ENCODE peak calls at places on chromosomes 7 and 10, in four cellular contexts. One of them, this sample, is unnamed.

GRCh38 chr7:44278451-44279161 is 46.8 kb downstream of the CAMK2B start:
- DNase-seq in anterior cingulate cortex: no peak
- DNase-seq in AG04450: peak
- DNase-seq in CD8-positive, alpha-beta T cell: no peak
- DNase-seq in this sample: no peak

GRCh38 chr7:23333671-23334246 is 34.6 kb downstream of the MALSU1 start:
- DNase-seq in CD8-positive, alpha-beta T cell: no peak
- DNase-seq in AG04450: peak
- DNase-seq in anterior cingulate cortex: no peak
- DNase-seq in this sample: no peak

GRCh38 chr10:33612551-33612950 is 278.1 kb upstream of the NRP1 start:
- DNase-seq in AG04450: peak
- DNase-seq in CD8-positive, alpha-beta T cell: no peak
- DNase-seq in anterior cingulate cortex: no peak
- DNase-seq in this sample: no peak

GRCh38 chr7:131808736-131809135 is 252.3 kb upstream of the PODXL start:
- DNase-seq in AG04450: no peak
- DNase-seq in CD8-positive, alpha-beta T cell: no peak
- DNase-seq in anterior cingulate cortex: no peak
- DNase-seq in this sample: no peak

GRCh38 chr7:6392712-6393666 is 54.8 kb downstream of the DAGLB start:
- DNase-seq in CD8-positive, alpha-beta T cell: no peak
- DNase-seq in AG04450: no peak
- DNase-seq in anterior cingulate cortex: no peak
- DNase-seq in this sample: peak

GRCh38 chr7:103446046-103446520 is at the start of gene SLC26A5:
- DNase-seq in anterior cingulate cortex: no peak
- DNase-seq in CD8-positive, alpha-beta T cell: no peak
- DNase-seq in AG04450: no peak
- DNase-seq in this sample: peak

GRCh38 chr7:135748770-135749169 is at the start of gene FAM180A:
- DNase-seq in anterior cingulate cortex: no peak
- DNase-seq in CD8-positive, alpha-beta T cell: no peak
- DNase-seq in AG04450: peak
- DNase-seq in this sample: no peak

GRCh38 chr10:133131053-133131452 is 29.0 kb upstream of the KNDC1 start:
- DNase-seq in CD8-positive, alpha-beta T cell: no peak
- DNase-seq in AG04450: no peak
- DNase-seq in anterior cingulate cortex: no peak
- DNase-seq in this sample: no peak

GRCh38 chr10:12431453-12432101 is 82.2 kb downstream of the CAMK1D start:
- DNase-seq in AG04450: no peak
- DNase-seq in CD8-positive, alpha-beta T cell: no peak
- DNase-seq in anterior cingulate cortex: no peak
- DNase-seq in this sample: no peak

GRCh38 chr10:28926932-28927331 is 249.6 kb downstream of the BAMBI start:
- DNase-seq in anterior cingulate cortex: no peak
- DNase-seq in CD8-positive, alpha-beta T cell: no peak
- DNase-seq in AG04450: no peak
- DNase-seq in this sample: no peak

GRCh38 chr10:106557951-106558733 is 606.4 kb downstream of the SORCS1 start:
- DNase-seq in anterior cingulate cortex: no peak
- DNase-seq in AG04450: no peak
- DNase-seq in CD8-positive, alpha-beta T cell: no peak
- DNase-seq in this sample: no peak

GRCh38 chr7:142450206-142450605 is 192.3 kb upstream of the PRSS58 start:
- DNase-seq in anterior cingulate cortex: no peak
- DNase-seq in AG04450: no peak
- DNase-seq in CD8-positive, alpha-beta T cell: no peak
- DNase-seq in this sample: no peak

GRCh38 chr7:69862413-69863064 is 264.3 kb downstream of the AUTS2 start:
- DNase-seq in AG04450: no peak
- DNase-seq in anterior cingulate cortex: no peak
- DNase-seq in CD8-positive, alpha-beta T cell: no peak
- DNase-seq in this sample: no peak

GRCh38 chr7:80136276-80137045 is 1.8 kb downstream of the GNAI1 start:
- DNase-seq in anterior cingulate cortex: no peak
- DNase-seq in CD8-positive, alpha-beta T cell: no peak
- DNase-seq in AG04450: no peak
- DNase-seq in this sample: peak

GRCh38 chr7:137880432-137880831 is 33.7 kb upstream of the DGKI start:
- DNase-seq in AG04450: no peak
- DNase-seq in anterior cingulate cortex: no peak
- DNase-seq in CD8-positive, alpha-beta T cell: no peak
- DNase-seq in this sample: no peak

GRCh38 chr10:106355450-106355849 is 809.1 kb downstream of the SORCS1 start:
- DNase-seq in anterior cingulate cortex: no peak
- DNase-seq in AG04450: no peak
- DNase-seq in CD8-positive, alpha-beta T cell: no peak
- DNase-seq in this sample: no peak

GRCh38 chr10:74977913-74978847 is 133.3 kb upstream of the SAMD8 start:
- DNase-seq in anterior cingulate cortex: no peak
- DNase-seq in AG04450: no peak
- DNase-seq in CD8-positive, alpha-beta T cell: no peak
- DNase-seq in this sample: no peak

GRCh38 chr7:4776160-4776623 is 769 bp downstream of the AP5Z1 start:
- DNase-seq in AG04450: no peak
- DNase-seq in CD8-positive, alpha-beta T cell: no peak
- DNase-seq in anterior cingulate cortex: no peak
- DNase-seq in this sample: no peak

GRCh38 chr7:39659356-39660013 is 36.1 kb downstream of the RALA start:
- DNase-seq in anterior cingulate cortex: no peak
- DNase-seq in CD8-positive, alpha-beta T cell: no peak
- DNase-seq in AG04450: no peak
- DNase-seq in this sample: no peak

GRCh38 chr7:36749282-36749960 is 25.1 kb upstream of the AOAH start:
- DNase-seq in anterior cingulate cortex: no peak
- DNase-seq in CD8-positive, alpha-beta T cell: no peak
- DNase-seq in AG04450: no peak
- DNase-seq in this sample: no peak

GRCh38 chr10:112376578-112376855 is 2.6 kb downstream of the ACSL5 start:
- DNase-seq in anterior cingulate cortex: no peak
- DNase-seq in CD8-positive, alpha-beta T cell: no peak
- DNase-seq in AG04450: no peak
- DNase-seq in this sample: no peak

GRCh38 chr7:9204571-9204970 is 771.2 kb downstream of the NXPH1 start:
- DNase-seq in CD8-positive, alpha-beta T cell: no peak
- DNase-seq in AG04450: no peak
- DNase-seq in anterior cingulate cortex: no peak
- DNase-seq in this sample: no peak

GRCh38 chr7:75072978-75073282 is 672 bp downstream of the RCC1L start:
- DNase-seq in CD8-positive, alpha-beta T cell: no peak
- DNase-seq in anterior cingulate cortex: no peak
- DNase-seq in AG04450: no peak
- DNase-seq in this sample: no peak

GRCh38 chr7:98365863-98366561 is 34.9 kb downstream of the BAIAP2L1 start:
- DNase-seq in CD8-positive, alpha-beta T cell: no peak
- DNase-seq in AG04450: no peak
- DNase-seq in anterior cingulate cortex: no peak
- DNase-seq in this sample: no peak

GRCh38 chr10:108788891-108789290 is 1134.4 kb downstream of the XPNPEP1 start:
- DNase-seq in anterior cingulate cortex: no peak
- DNase-seq in AG04450: no peak
- DNase-seq in CD8-positive, alpha-beta T cell: no peak
- DNase-seq in this sample: no peak